ENCODE peak calls at places on chromosomes 11 and 22, in eight cellular contexts. One of them, this sample, is unnamed.

GRCh38 chr11:44805596-44805995 is 78.8 kb downstream of the TSPAN18 start:
- DNase-seq in GM12891: no peak
- DNase-seq in uterus: no peak
- DNase-seq in A549: no peak
- DNase-seq in lower leg skin: no peak
- DNase-seq in testis: no peak
- DNase-seq in IMR-90: peak
- DNase-seq in GM12892: no peak
- DNase-seq in this sample: no peak

GRCh38 chr22:37220543-37220968 is 8.3 kb upstream of the SSTR3 start:
- DNase-seq in GM12891: no peak
- DNase-seq in uterus: no peak
- DNase-seq in A549: no peak
- DNase-seq in lower leg skin: no peak
- DNase-seq in testis: no peak
- DNase-seq in IMR-90: no peak
- DNase-seq in GM12892: no peak
- DNase-seq in this sample: no peak

GRCh38 chr22:37634505-37635002 is 4.9 kb upstream of the SH3BP1 start:
- DNase-seq in GM12891: no peak
- DNase-seq in uterus: no peak
- DNase-seq in A549: no peak
- DNase-seq in lower leg skin: no peak
- DNase-seq in testis: no peak
- DNase-seq in IMR-90: no peak
- DNase-seq in GM12892: no peak
- DNase-seq in this sample: no peak

GRCh38 chr11:64593156-64594105 is 2.4 kb downstream of the SLC22A12 start:
- DNase-seq in GM12891: no peak
- DNase-seq in uterus: no peak
- DNase-seq in A549: no peak
- DNase-seq in lower leg skin: no peak
- DNase-seq in testis: no peak
- DNase-seq in IMR-90: no peak
- DNase-seq in GM12892: no peak
- DNase-seq in this sample: no peak

GRCh38 chr22:32475428-32476010 is 908 bp downstream of the FBXO7 start:
- DNase-seq in GM12891: no peak
- DNase-seq in uterus: peak
- DNase-seq in A549: no peak
- DNase-seq in lower leg skin: peak
- DNase-seq in testis: peak
- DNase-seq in IMR-90: no peak
- DNase-seq in GM12892: no peak
- DNase-seq in this sample: peak

GRCh38 chr11:68798221-68798813 is 43.4 kb downstream of the CPT1A start:
- DNase-seq in GM12891: no peak
- DNase-seq in uterus: no peak
- DNase-seq in A549: no peak
- DNase-seq in lower leg skin: no peak
- DNase-seq in testis: peak
- DNase-seq in IMR-90: no peak
- DNase-seq in GM12892: no peak
- DNase-seq in this sample: peak

GRCh38 chr11:12075822-12076821 is 34.3 kb upstream of the MICAL2 start:
- DNase-seq in GM12891: no peak
- DNase-seq in uterus: peak
- DNase-seq in A549: peak
- DNase-seq in lower leg skin: peak
- DNase-seq in testis: no peak
- DNase-seq in IMR-90: peak
- DNase-seq in GM12892: no peak
- DNase-seq in this sample: no peak

GRCh38 chr11:12723410-12724297 is 49.4 kb downstream of the TEAD1 start:
- DNase-seq in GM12891: no peak
- DNase-seq in uterus: no peak
- DNase-seq in A549: peak
- DNase-seq in lower leg skin: peak
- DNase-seq in testis: no peak
- DNase-seq in IMR-90: peak
- DNase-seq in GM12892: no peak
- DNase-seq in this sample: no peak

GRCh38 chr11:128324531-128325141 is 262.7 kb downstream of the ETS1 start:
- DNase-seq in GM12891: no peak
- DNase-seq in uterus: no peak
- DNase-seq in A549: no peak
- DNase-seq in lower leg skin: no peak
- DNase-seq in testis: no peak
- DNase-seq in IMR-90: no peak
- DNase-seq in GM12892: no peak
- DNase-seq in this sample: no peak

GRCh38 chr11:66864924-66865697 is 8.2 kb downstream of the LRFN4 start:
- DNase-seq in GM12891: no peak
- DNase-seq in uterus: no peak
- DNase-seq in A549: no peak
- DNase-seq in lower leg skin: no peak
- DNase-seq in testis: no peak
- DNase-seq in IMR-90: no peak
- DNase-seq in GM12892: no peak
- DNase-seq in this sample: no peak

DNA sequence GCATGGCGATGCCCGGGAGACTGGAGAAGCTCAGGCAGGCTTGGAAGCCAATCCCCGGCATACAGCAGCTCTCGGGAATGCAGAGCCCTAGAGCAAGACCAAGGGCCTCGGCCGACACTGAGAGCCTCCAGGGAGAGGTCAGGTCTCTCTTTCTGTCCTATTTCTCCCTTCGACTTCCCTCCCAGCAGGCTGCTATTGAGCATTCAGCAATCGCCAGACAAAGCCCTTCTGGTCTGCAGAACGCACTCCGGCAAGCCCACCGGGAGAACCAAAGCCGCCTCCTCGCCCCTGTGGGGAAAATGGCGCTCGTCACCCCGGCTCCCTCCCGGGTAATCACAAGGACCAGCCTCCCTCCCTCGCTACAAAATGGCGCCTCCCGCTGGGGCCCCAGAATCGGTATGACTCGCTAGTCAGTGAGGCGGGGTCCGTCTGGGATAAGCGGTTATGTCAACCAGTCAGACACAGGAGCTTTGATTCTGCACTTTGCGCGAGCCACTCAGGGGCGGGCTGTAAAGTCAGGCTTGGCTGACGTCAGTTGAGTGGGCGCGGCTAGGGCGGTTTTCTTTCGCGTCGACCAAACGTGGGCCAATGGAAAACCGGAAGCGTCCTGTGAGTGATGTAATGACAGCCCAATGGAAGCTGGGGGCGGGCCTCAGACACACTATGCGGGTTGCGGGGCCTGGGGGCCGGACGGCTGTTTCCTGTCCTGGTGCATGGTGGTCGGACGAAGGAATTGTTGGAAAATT is at the start of gene ZNF143:
- DNase-seq in GM12891: peak
- DNase-seq in uterus: peak
- DNase-seq in A549: peak
- DNase-seq in lower leg skin: peak
- DNase-seq in testis: peak
- DNase-seq in IMR-90: peak
- DNase-seq in GM12892: peak
- DNase-seq in this sample: peak
- TF ChIP-seq POLR2A in GM12891: peak
- TF ChIP-seq POLR2A in uterus: peak
- TF ChIP-seq POLR2A in A549: peak
- TF ChIP-seq POLR2A in lower leg skin: no peak
- TF ChIP-seq POLR2A in testis: peak
- TF ChIP-seq POLR2A in IMR-90: no peak
- TF ChIP-seq POLR2A in GM12892: peak
- TF ChIP-seq POLR2A in this sample: peak

DNA sequence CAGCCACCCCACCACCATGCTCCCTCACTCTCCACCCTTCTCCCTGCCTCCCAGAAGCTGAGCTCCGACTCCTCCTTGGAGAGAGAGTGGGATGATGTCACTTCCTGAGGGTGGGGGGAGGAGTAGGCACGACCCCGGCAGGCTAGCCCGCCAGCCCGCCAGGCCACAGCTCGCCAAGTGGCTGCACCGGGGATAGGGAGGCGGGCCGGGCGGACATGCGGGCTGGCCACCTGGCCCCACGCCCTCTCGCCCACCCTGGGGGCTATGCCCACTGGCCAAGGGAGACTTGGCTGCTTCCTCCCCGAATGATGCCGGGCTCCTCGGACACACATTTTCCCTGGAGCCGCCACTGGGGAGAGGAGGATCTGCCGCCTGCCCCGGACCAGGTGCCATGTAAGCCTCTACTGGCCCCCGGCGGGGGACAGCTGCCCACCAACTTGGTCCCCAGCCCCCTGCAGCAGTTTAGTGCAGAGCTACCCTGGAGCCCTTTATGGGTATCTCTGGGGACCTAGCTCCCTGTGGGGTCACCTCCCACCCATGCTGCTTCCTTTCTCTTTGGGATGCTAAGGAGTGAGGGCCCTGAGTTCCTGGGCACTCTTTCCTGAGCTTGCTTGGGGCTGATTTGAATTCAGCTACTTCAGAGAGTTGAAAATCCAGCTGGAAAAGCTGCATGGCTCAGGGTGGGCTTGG is 33.7 kb upstream of the MYRF start:
- DNase-seq in GM12891: no peak
- DNase-seq in uterus: peak
- DNase-seq in A549: no peak
- DNase-seq in lower leg skin: no peak
- DNase-seq in testis: no peak
- DNase-seq in IMR-90: peak
- DNase-seq in GM12892: no peak
- DNase-seq in this sample: no peak
- TF ChIP-seq POLR2A in GM12891: no peak
- TF ChIP-seq POLR2A in uterus: peak
- TF ChIP-seq POLR2A in A549: no peak
- TF ChIP-seq POLR2A in lower leg skin: no peak
- TF ChIP-seq POLR2A in testis: no peak
- TF ChIP-seq POLR2A in IMR-90: peak
- TF ChIP-seq POLR2A in GM12892: no peak
- TF ChIP-seq POLR2A in this sample: no peak

GRCh38 chr22:30289980-30290313 is 642 bp upstream of the CASTOR1 start:
- DNase-seq in GM12891: no peak
- DNase-seq in uterus: no peak
- DNase-seq in A549: no peak
- DNase-seq in lower leg skin: no peak
- DNase-seq in testis: no peak
- DNase-seq in IMR-90: no peak
- DNase-seq in GM12892: no peak
- DNase-seq in this sample: no peak

GRCh38 chr22:30290318-30290678 is 993 bp upstream of the CASTOR1 start:
- DNase-seq in GM12891: no peak
- DNase-seq in uterus: peak
- DNase-seq in A549: no peak
- DNase-seq in lower leg skin: no peak
- DNase-seq in testis: no peak
- DNase-seq in IMR-90: peak
- DNase-seq in GM12892: no peak
- DNase-seq in this sample: peak

GRCh38 chr22:30291334-30291892 is 2.1 kb upstream of the CASTOR1 start:
- DNase-seq in GM12891: no peak
- DNase-seq in uterus: no peak
- DNase-seq in A549: no peak
- DNase-seq in lower leg skin: no peak
- DNase-seq in testis: no peak
- DNase-seq in IMR-90: no peak
- DNase-seq in GM12892: no peak
- DNase-seq in this sample: no peak

GRCh38 chr22:30289126-30289979 is at the start of gene CASTOR1:
- DNase-seq in GM12891: peak
- DNase-seq in uterus: peak
- DNase-seq in A549: peak
- DNase-seq in lower leg skin: peak
- DNase-seq in testis: peak
- DNase-seq in IMR-90: peak
- DNase-seq in GM12892: peak
- DNase-seq in this sample: peak

DNA sequence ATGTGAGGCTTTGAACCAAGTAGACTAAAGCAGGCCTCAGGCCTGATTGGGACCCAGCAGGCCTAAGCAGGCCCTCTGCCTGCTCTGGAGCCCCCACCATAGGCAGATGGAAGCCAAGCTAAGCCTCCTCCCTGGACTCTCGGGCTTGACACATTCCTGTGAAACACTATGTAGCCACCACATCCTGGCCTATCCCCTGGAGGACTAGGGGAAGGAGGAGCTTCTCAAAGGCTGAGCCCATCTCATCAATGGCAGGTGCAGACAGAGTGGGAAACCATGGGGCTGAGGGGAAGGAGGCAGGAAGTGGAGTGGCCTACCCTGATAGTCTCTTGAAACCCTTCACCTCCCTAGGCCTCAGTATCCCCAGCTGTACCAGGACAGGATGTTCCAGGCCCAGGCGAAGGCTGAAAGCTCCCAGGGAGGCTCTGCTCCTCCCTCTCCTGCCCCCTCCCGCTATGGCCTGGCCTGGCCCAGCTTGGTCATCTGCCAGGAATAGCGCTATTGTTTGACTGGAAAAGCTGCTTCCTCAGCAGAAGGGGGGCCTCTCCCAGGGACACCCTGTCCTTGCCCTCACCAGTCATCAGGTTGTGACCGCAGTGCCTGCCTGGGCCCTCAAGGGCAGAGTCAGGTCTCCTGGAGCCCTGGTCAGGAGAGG is 1.5 kb upstream of the CASTOR1 start:
- DNase-seq in GM12891: no peak
- DNase-seq in uterus: peak
- DNase-seq in A549: no peak
- DNase-seq in lower leg skin: peak
- DNase-seq in testis: peak
- DNase-seq in IMR-90: peak
- DNase-seq in GM12892: no peak
- DNase-seq in this sample: peak
- TF ChIP-seq POLR2A in GM12891: no peak
- TF ChIP-seq POLR2A in uterus: peak
- TF ChIP-seq POLR2A in A549: no peak
- TF ChIP-seq POLR2A in lower leg skin: no peak
- TF ChIP-seq POLR2A in testis: no peak
- TF ChIP-seq POLR2A in IMR-90: no peak
- TF ChIP-seq POLR2A in GM12892: peak
- TF ChIP-seq POLR2A in this sample: no peak

DNA sequence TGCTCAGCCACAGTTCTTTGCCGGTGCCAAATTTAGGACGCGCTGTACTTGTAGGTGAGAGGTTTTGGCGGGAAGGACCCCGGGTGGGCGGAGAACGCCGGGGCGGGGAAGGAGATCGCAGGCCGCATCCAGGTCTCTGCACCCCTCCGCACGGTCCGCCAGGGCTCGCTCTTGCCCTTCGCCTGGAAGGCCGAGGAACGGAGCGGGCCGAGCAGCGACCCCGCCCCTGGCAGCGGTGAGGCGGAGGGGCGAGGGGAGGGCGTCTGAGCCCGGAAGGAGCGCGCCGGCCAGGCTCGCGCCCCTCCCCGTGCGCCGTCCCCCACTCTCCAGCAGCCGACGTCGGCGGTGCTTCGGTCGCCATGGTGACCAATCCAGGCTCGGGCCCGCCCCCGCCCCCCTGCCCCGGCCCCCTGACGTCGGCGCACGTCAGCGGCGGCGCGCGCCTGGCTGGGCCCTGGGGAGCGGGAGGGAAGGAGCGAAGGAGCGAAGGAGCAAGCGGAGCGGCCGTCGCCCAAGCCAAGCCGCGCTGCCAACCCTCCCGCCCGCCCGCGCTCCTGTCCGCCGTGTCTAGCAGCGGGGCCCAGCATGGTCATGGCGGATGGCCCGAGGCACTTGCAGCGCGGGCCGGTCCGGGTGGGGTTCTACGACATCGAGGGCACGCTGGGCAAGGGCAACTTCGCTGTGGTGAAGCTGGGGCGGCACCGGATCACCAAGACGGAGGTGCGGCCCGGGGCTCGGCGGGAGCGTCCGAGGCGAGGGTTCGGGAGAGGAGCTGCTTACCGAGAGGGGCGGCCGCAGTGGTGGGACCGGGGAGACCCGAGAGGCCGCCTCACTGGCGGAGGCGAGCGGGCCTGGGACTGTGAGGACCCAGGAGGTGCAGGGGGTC is at the start of gene SIK2:
- DNase-seq in GM12891: peak
- DNase-seq in uterus: peak
- DNase-seq in A549: peak
- DNase-seq in lower leg skin: peak
- DNase-seq in testis: peak
- DNase-seq in IMR-90: peak
- DNase-seq in GM12892: peak
- DNase-seq in this sample: peak
- TF ChIP-seq POLR2A in GM12891: no peak
- TF ChIP-seq POLR2A in uterus: peak
- TF ChIP-seq POLR2A in A549: peak
- TF ChIP-seq POLR2A in lower leg skin: no peak
- TF ChIP-seq POLR2A in testis: peak
- TF ChIP-seq POLR2A in IMR-90: peak
- TF ChIP-seq POLR2A in GM12892: no peak
- TF ChIP-seq POLR2A in this sample: peak

This sample was measured in erythroblast.